ENCODE peak calls at places on chromosomes 3 and 15, in nine cellular contexts. One of them, this sample, is unnamed.

GRCh38 chr3:144770291-144770690 is 798.7 kb downstream of the DIPK2A start:
- DNase-seq in lower leg skin: no peak
- DNase-seq in lower lobe of right lung: no peak
- DNase-seq in heart left ventricle: no peak
- DNase-seq in hepatocyte: no peak
- DNase-seq in neural progenitor cell: no peak
- DNase-seq in right lobe of liver: no peak
- DNase-seq in breast epithelium: no peak
- DNase-seq in heart right ventricle: no peak
- DNase-seq in this sample: no peak

GRCh38 chr15:60798821-60799220 is 319.9 kb upstream of the ICE2 start:
- DNase-seq in lower leg skin: no peak
- DNase-seq in lower lobe of right lung: no peak
- DNase-seq in heart left ventricle: no peak
- DNase-seq in hepatocyte: peak; percentile 22
- DNase-seq in neural progenitor cell: no peak
- DNase-seq in right lobe of liver: no peak
- DNase-seq in breast epithelium: no peak
- DNase-seq in heart right ventricle: no peak
- DNase-seq in this sample: no peak

GRCh38 chr3:71681224-71681668 is 44.0 kb downstream of the EIF4E3 start:
- DNase-seq in lower leg skin: peak; percentile 61
- DNase-seq in lower lobe of right lung: peak; percentile 67
- DNase-seq in heart left ventricle: peak; percentile 31
- DNase-seq in hepatocyte: peak; percentile 74
- DNase-seq in neural progenitor cell: peak; percentile 71
- DNase-seq in right lobe of liver: no peak
- DNase-seq in breast epithelium: peak; percentile 62
- DNase-seq in heart right ventricle: peak; percentile 40
- DNase-seq in this sample: peak; percentile 66

GRCh38 chr3:123406598-123406997 is 42.3 kb downstream of the ADCY5 start:
- DNase-seq in lower leg skin: no peak
- DNase-seq in lower lobe of right lung: peak; percentile 81
- DNase-seq in heart left ventricle: peak; percentile 95
- DNase-seq in hepatocyte: no peak
- DNase-seq in neural progenitor cell: no peak
- DNase-seq in right lobe of liver: peak; percentile 92
- DNase-seq in breast epithelium: no peak
- DNase-seq in heart right ventricle: peak; percentile 82
- DNase-seq in this sample: no peak

GRCh38 chr3:113212155-113212844 is 943 bp downstream of the BOC start:
- DNase-seq in lower leg skin: no peak
- DNase-seq in lower lobe of right lung: no peak
- DNase-seq in heart left ventricle: peak; percentile 32
- DNase-seq in hepatocyte: peak; percentile 30
- DNase-seq in neural progenitor cell: peak; percentile 46
- DNase-seq in right lobe of liver: no peak
- DNase-seq in breast epithelium: no peak
- DNase-seq in heart right ventricle: peak; percentile 33
- DNase-seq in this sample: no peak

GRCh38 chr3:171966533-171967136 is 72.7 kb upstream of the FNDC3B start:
- DNase-seq in lower leg skin: no peak
- DNase-seq in lower lobe of right lung: no peak
- DNase-seq in heart left ventricle: no peak
- DNase-seq in hepatocyte: no peak
- DNase-seq in neural progenitor cell: no peak
- DNase-seq in right lobe of liver: no peak
- DNase-seq in breast epithelium: no peak
- DNase-seq in heart right ventricle: no peak
- DNase-seq in this sample: no peak

GRCh38 chr3:100254168-100254777 is 6.5 kb upstream of the TBC1D23 start:
- DNase-seq in lower leg skin: peak; percentile 37
- DNase-seq in lower lobe of right lung: peak; percentile 47
- DNase-seq in heart left ventricle: peak; percentile 68
- DNase-seq in hepatocyte: peak; percentile 85
- DNase-seq in neural progenitor cell: peak; percentile 86
- DNase-seq in right lobe of liver: peak; percentile 52
- DNase-seq in breast epithelium: no peak
- DNase-seq in heart right ventricle: peak; percentile 25
- DNase-seq in this sample: no peak

GRCh38 chr15:75676688-75677475 is 29.2 kb downstream of the SNX33 start:
- DNase-seq in lower leg skin: no peak
- DNase-seq in lower lobe of right lung: no peak
- DNase-seq in heart left ventricle: no peak
- DNase-seq in hepatocyte: no peak
- DNase-seq in neural progenitor cell: no peak
- DNase-seq in right lobe of liver: no peak
- DNase-seq in breast epithelium: no peak
- DNase-seq in heart right ventricle: no peak
- DNase-seq in this sample: no peak

GRCh38 chr3:72629191-72629611 is 219.0 kb downstream of the SHQ1 start:
- DNase-seq in lower leg skin: no peak
- DNase-seq in lower lobe of right lung: no peak
- DNase-seq in heart left ventricle: no peak
- DNase-seq in hepatocyte: peak; percentile 18
- DNase-seq in neural progenitor cell: no peak
- DNase-seq in right lobe of liver: no peak
- DNase-seq in breast epithelium: no peak
- DNase-seq in heart right ventricle: no peak
- DNase-seq in this sample: no peak

GRCh38 chr3:173891272-173892100 is 493.9 kb downstream of the NLGN1 start:
- DNase-seq in lower leg skin: no peak
- DNase-seq in lower lobe of right lung: no peak
- DNase-seq in heart left ventricle: no peak
- DNase-seq in hepatocyte: no peak
- DNase-seq in neural progenitor cell: no peak
- DNase-seq in right lobe of liver: no peak
- DNase-seq in breast epithelium: no peak
- DNase-seq in heart right ventricle: no peak
- DNase-seq in this sample: no peak

GRCh38 chr15:79168922-79169322 is 78.3 kb upstream of the RASGRF1 start:
- DNase-seq in lower leg skin: no peak
- DNase-seq in lower lobe of right lung: no peak
- DNase-seq in heart left ventricle: no peak
- DNase-seq in hepatocyte: peak; percentile 80
- DNase-seq in neural progenitor cell: peak; percentile 81
- DNase-seq in right lobe of liver: no peak
- DNase-seq in breast epithelium: no peak
- DNase-seq in heart right ventricle: peak; percentile 22
- DNase-seq in this sample: no peak

GRCh38 chr3:157091096-157091833 is 68.7 kb downstream of the CCNL1 start:
- DNase-seq in lower leg skin: no peak
- DNase-seq in lower lobe of right lung: no peak
- DNase-seq in heart left ventricle: no peak
- DNase-seq in hepatocyte: no peak
- DNase-seq in neural progenitor cell: no peak
- DNase-seq in right lobe of liver: no peak
- DNase-seq in breast epithelium: no peak
- DNase-seq in heart right ventricle: no peak
- DNase-seq in this sample: no peak

GRCh38 chr3:79148786-79149185 is 619.0 kb downstream of the ROBO1 start:
- DNase-seq in lower leg skin: peak; percentile 17
- DNase-seq in lower lobe of right lung: no peak
- DNase-seq in heart left ventricle: no peak
- DNase-seq in hepatocyte: no peak
- DNase-seq in neural progenitor cell: no peak
- DNase-seq in right lobe of liver: no peak
- DNase-seq in breast epithelium: no peak
- DNase-seq in heart right ventricle: no peak
- DNase-seq in this sample: no peak

DNA sequence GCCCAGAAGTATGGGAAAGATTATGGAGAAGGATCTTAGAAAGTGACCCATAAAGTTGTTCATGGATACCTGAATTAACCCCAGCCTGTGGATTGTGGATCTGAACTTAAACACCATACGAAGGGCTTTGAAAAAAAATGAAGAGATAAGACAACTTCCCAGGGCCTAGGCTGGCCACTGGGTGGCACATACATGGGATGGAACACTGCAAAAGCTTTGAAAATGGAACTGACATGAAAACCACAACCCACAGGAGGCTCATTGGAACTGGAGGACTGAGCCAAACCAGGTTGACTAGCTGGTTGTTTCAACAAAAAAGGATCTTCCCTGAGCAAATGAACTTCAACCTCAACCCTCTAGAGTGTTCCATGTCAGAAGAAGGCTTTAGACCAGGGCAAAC is 34.5 kb downstream of the FMN1 start:
- DNase-seq in lower leg skin: no peak
- DNase-seq in lower lobe of right lung: no peak
- DNase-seq in heart left ventricle: no peak
- DNase-seq in hepatocyte: no peak
- DNase-seq in neural progenitor cell: no peak
- DNase-seq in right lobe of liver: no peak
- DNase-seq in breast epithelium: no peak
- DNase-seq in heart right ventricle: no peak
- DNase-seq in this sample: no peak
- TF ChIP-seq CTCF in lower leg skin: no peak
- TF ChIP-seq CTCF in lower lobe of right lung: no peak
- TF ChIP-seq CTCF in heart left ventricle: no peak
- TF ChIP-seq CTCF in hepatocyte: no peak
- TF ChIP-seq CTCF in neural progenitor cell: peak; percentile 13
- TF ChIP-seq CTCF in right lobe of liver: no peak
- TF ChIP-seq CTCF in breast epithelium: no peak
- TF ChIP-seq CTCF in heart right ventricle: no peak
- TF ChIP-seq CTCF in this sample: no peak

GRCh38 chr3:54122046-54122801 is at the start of gene CACNA2D3:
- DNase-seq in lower leg skin: no peak
- DNase-seq in lower lobe of right lung: peak; percentile 71
- DNase-seq in heart left ventricle: peak; percentile 54
- DNase-seq in hepatocyte: peak; percentile 67
- DNase-seq in neural progenitor cell: peak; percentile 67
- DNase-seq in right lobe of liver: no peak
- DNase-seq in breast epithelium: no peak
- DNase-seq in heart right ventricle: peak; percentile 74
- DNase-seq in this sample: no peak

GRCh38 chr3:54123538-54124196 is 1.3 kb downstream of the CACNA2D3 start:
- DNase-seq in lower leg skin: no peak
- DNase-seq in lower lobe of right lung: no peak
- DNase-seq in heart left ventricle: no peak
- DNase-seq in hepatocyte: no peak
- DNase-seq in neural progenitor cell: peak; percentile 21
- DNase-seq in right lobe of liver: no peak
- DNase-seq in breast epithelium: no peak
- DNase-seq in heart right ventricle: no peak
- DNase-seq in this sample: no peak

GRCh38 chr3:54121404-54122045 is 827 bp upstream of the CACNA2D3 start:
- DNase-seq in lower leg skin: no peak
- DNase-seq in lower lobe of right lung: no peak
- DNase-seq in heart left ventricle: no peak
- DNase-seq in hepatocyte: peak; percentile 19
- DNase-seq in neural progenitor cell: peak; percentile 64
- DNase-seq in right lobe of liver: no peak
- DNase-seq in breast epithelium: no peak
- DNase-seq in heart right ventricle: peak; percentile 37
- DNase-seq in this sample: no peak

GRCh38 chr3:54120657-54121403 is 1.5 kb upstream of the CACNA2D3 start:
- DNase-seq in lower leg skin: no peak
- DNase-seq in lower lobe of right lung: peak; percentile 47
- DNase-seq in heart left ventricle: no peak
- DNase-seq in hepatocyte: peak; percentile 30
- DNase-seq in neural progenitor cell: peak; percentile 52
- DNase-seq in right lobe of liver: no peak
- DNase-seq in breast epithelium: no peak
- DNase-seq in heart right ventricle: peak; percentile 17
- DNase-seq in this sample: no peak

DNA sequence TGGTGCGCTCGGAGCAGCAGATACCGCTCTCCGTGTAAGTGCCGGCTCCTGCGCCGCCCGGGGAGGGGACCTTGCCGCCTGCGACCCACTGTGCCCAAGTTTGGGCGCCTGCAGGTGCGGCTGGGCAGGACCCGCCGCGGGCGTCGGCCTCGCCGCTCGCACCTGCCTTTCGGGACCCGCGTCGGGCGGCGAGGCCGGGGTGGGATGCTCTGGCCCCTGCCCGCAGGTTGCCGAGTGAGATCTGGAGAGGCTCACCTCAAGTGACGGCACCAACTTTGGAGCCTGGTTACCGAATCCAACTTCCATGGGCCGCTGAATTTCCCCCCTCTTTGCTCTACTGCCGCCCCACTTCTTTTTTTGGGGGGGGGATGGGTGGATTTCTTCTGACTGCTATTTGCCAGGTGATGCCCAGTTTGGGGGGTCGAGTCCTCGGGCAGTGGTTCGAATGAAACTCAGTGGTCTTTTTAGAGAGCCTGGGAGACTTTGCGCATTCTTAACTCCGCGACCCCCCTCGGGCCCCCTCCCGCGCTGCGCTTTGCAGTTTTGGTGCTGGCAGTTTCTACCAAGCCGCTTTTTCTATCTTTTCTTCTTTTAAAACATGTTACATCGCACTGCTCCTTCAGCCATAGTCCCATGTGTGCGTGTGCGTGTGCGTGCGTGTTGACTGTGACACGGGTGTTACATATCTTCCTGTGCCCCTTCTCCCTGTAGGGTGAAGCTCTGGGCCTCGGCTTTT is 618 bp downstream of the CACNA2D3 start:
- DNase-seq in lower leg skin: no peak
- DNase-seq in lower lobe of right lung: no peak
- DNase-seq in heart left ventricle: no peak
- DNase-seq in hepatocyte: no peak
- DNase-seq in neural progenitor cell: peak; percentile 16
- DNase-seq in right lobe of liver: no peak
- DNase-seq in breast epithelium: no peak
- DNase-seq in heart right ventricle: no peak
- DNase-seq in this sample: no peak
- H3K4me3 ChIP-seq in lower leg skin: peak overlapping the region; percentile 12
- H3K4me3 ChIP-seq in lower lobe of right lung: peak overlapping the region; percentile 51
- H3K4me3 ChIP-seq in heart left ventricle: peak overlapping the region; percentile 44
- H3K4me3 ChIP-seq in hepatocyte: peak overlapping the region; percentile 26
- H3K4me3 ChIP-seq in neural progenitor cell: peak overlapping the region; percentile 68
- H3K4me3 ChIP-seq in right lobe of liver: peak overlapping the region; percentile 13
- H3K4me3 ChIP-seq in breast epithelium: peak overlapping the region; percentile 60
- H3K4me3 ChIP-seq in heart right ventricle: peak overlapping the region; percentile 66
- H3K4me3 ChIP-seq in this sample: no peak overlapping the region

GRCh38 chr15:47188766-47189507 is 528.4 kb upstream of the SEMA6D start:
- DNase-seq in lower leg skin: no peak
- DNase-seq in lower lobe of right lung: no peak
- DNase-seq in heart left ventricle: no peak
- DNase-seq in hepatocyte: no peak
- DNase-seq in neural progenitor cell: no peak
- DNase-seq in right lobe of liver: no peak
- DNase-seq in breast epithelium: no peak
- DNase-seq in heart right ventricle: no peak
- DNase-seq in this sample: no peak

GRCh38 chr15:47196057-47196456 is 521.2 kb upstream of the SEMA6D start:
- DNase-seq in lower leg skin: peak; percentile 56
- DNase-seq in lower lobe of right lung: peak; percentile 75
- DNase-seq in heart left ventricle: peak; percentile 79
- DNase-seq in hepatocyte: peak; percentile 90
- DNase-seq in neural progenitor cell: peak; percentile 93
- DNase-seq in right lobe of liver: peak; percentile 75
- DNase-seq in breast epithelium: peak; percentile 67
- DNase-seq in heart right ventricle: peak; percentile 77
- DNase-seq in this sample: peak; percentile 67

GRCh38 chr15:47194718-47195117 is 522.6 kb upstream of the SEMA6D start:
- DNase-seq in lower leg skin: no peak
- DNase-seq in lower lobe of right lung: no peak
- DNase-seq in heart left ventricle: no peak
- DNase-seq in hepatocyte: peak; percentile 47
- DNase-seq in neural progenitor cell: peak; percentile 41
- DNase-seq in right lobe of liver: no peak
- DNase-seq in breast epithelium: no peak
- DNase-seq in heart right ventricle: no peak
- DNase-seq in this sample: no peak
- TF ChIP-seq CTCF in lower leg skin: no peak
- TF ChIP-seq CTCF in lower lobe of right lung: peak; percentile 12
- TF ChIP-seq CTCF in heart left ventricle: peak; percentile 30
- TF ChIP-seq CTCF in hepatocyte: peak; percentile 61
- TF ChIP-seq CTCF in neural progenitor cell: peak; percentile 60
- TF ChIP-seq CTCF in right lobe of liver: peak; percentile 23
- TF ChIP-seq CTCF in breast epithelium: peak; percentile 25
- TF ChIP-seq CTCF in heart right ventricle: no peak
- TF ChIP-seq CTCF in this sample: peak; percentile 28

GRCh38 chr3:108312656-108313055 is 16.3 kb downstream of the HHLA2 start:
- DNase-seq in lower leg skin: no peak
- DNase-seq in lower lobe of right lung: no peak
- DNase-seq in heart left ventricle: no peak
- DNase-seq in hepatocyte: no peak
- DNase-seq in neural progenitor cell: no peak
- DNase-seq in right lobe of liver: no peak
- DNase-seq in breast epithelium: no peak
- DNase-seq in heart right ventricle: no peak
- DNase-seq in this sample: no peak
- H3K4me3 ChIP-seq in lower leg skin: no peak overlapping the region
- H3K4me3 ChIP-seq in lower lobe of right lung: no peak overlapping the region
- H3K4me3 ChIP-seq in heart left ventricle: no peak overlapping the region
- H3K4me3 ChIP-seq in hepatocyte: no peak overlapping the region
- H3K4me3 ChIP-seq in neural progenitor cell: no peak overlapping the region
- H3K4me3 ChIP-seq in right lobe of liver: no peak overlapping the region
- H3K4me3 ChIP-seq in breast epithelium: no peak overlapping the region
- H3K4me3 ChIP-seq in heart right ventricle: no peak overlapping the region
- H3K4me3 ChIP-seq in this sample: no peak overlapping the region

This sample was measured in HFF-Myc.